ENCODE peak calls at places on chromosomes 7 and 10, in eight cellular contexts. Z is astrocyte of the spinal cord, J is fibroblast of lung, O is body of pancreas, C is fibroblast of pulmonary artery, T is right lobe of liver, N is PC-9, D is pancreas. W is an unnamed sample.

GRCh38 chr7:66176914-66177313 is 28.2 kb upstream of the TPST1 start:
- DNase-seq in Z (no peak), J (peak; percentile 16), O (no peak), C (no peak), T (peak; percentile 78), N (no peak), D (no peak), W (no peak)

GRCh38 chr7:137074386-137075030 is 206.1 kb downstream of the CHRM2 start:
- DNase-seq in Z (peak; percentile 34), J (peak; percentile 64), O (no peak), C (peak; percentile 53), T (no peak), N (no peak), D (no peak), W (peak; percentile 16)

GRCh38 chr7:95479992-95480624 is 5.6 kb upstream of the ASB4 start:
- DNase-seq in Z (no peak), J (no peak), O (no peak), C (no peak), T (no peak), N (no peak), D (no peak), W (no peak)

GRCh38 chr10:95456486-95456885 is 104.7 kb downstream of the SORBS1 start:
- DNase-seq in Z (no peak), J (no peak), O (no peak), C (no peak), T (no peak), N (no peak), D (no peak), W (peak; percentile 57)

GRCh38 chr7:141544831-141545230 is 6.4 kb upstream of the AGK start:
- DNase-seq in Z (no peak), J (no peak), O (no peak), C (no peak), T (no peak), N (no peak), D (no peak), W (no peak)

GRCh38 chr10:8403711-8404371 is 349.4 kb downstream of the GATA3 start:
- DNase-seq in Z (no peak), J (no peak), O (no peak), C (no peak), T (no peak), N (no peak), D (no peak), W (no peak)

GRCh38 chr7:24756989-24757798 is at the start of gene GSDME:
- DNase-seq in Z (peak; percentile 67), J (peak; percentile 71), O (peak; percentile 47), C (peak; percentile 72), T (peak; percentile 85), N (no peak), D (peak; percentile 43), W (peak; percentile 77)

GRCh38 chr7:46029111-46029704 is 108.1 kb upstream of the IGFBP3 start:
- DNase-seq in Z (no peak), J (no peak), O (no peak), C (no peak), T (no peak), N (no peak), D (no peak), W (no peak)

GRCh38 chr7:126801738-126802137 is 451.0 kb downstream of the GRM8 start:
- DNase-seq in Z (no peak), J (no peak), O (no peak), C (no peak), T (no peak), N (no peak), D (no peak), W (no peak)

GRCh38 chr7:151863386-151864079 is 13.4 kb downstream of the PRKAG2 start:
- DNase-seq in Z (no peak), J (no peak), O (peak; percentile 49), C (no peak), T (peak; percentile 43), N (no peak), D (no peak), W (no peak)

GRCh38 chr10:124719213-124719851 is 24.8 kb downstream of the FAM53B start:
- DNase-seq in Z (peak; percentile 53), J (peak; percentile 59), O (peak; percentile 79), C (peak; percentile 90), T (peak; percentile 59), N (peak; percentile 77), D (no peak), W (peak; percentile 84)

GRCh38 chr10:96719850-96720421 is 378 bp downstream of the PIK3AP1 start:
- DNase-seq in Z (no peak), J (no peak), O (peak; percentile 86), C (no peak), T (peak; percentile 87), N (no peak), D (peak; percentile 74), W (no peak)

GRCh38 chr7:106775552-106775936 is 89.5 kb upstream of the PIK3CG start:
- DNase-seq in Z (peak; percentile 85), J (peak; percentile 75), O (no peak), C (peak; percentile 68), T (no peak), N (peak; percentile 75), D (no peak), W (peak; percentile 80)

GRCh38 chr7:519974-520458 is 370 bp upstream of the PDGFA start:
- DNase-seq in Z (peak; percentile 60), J (peak; percentile 45), O (peak; percentile 69), C (peak; percentile 65), T (no peak), N (no peak), D (peak; percentile 72), W (peak; percentile 63)

GRCh38 chr10:126425473-126426065 is 37.3 kb upstream of the ADAM12 start:
- DNase-seq in Z (peak; percentile 22), J (no peak), O (no peak), C (no peak), T (no peak), N (no peak), D (no peak), W (no peak)

GRCh38 chr10:92290076-92290836 is 622 bp downstream of the CPEB3 start:
- DNase-seq in Z (peak; percentile 35), J (peak; percentile 43), O (peak; percentile 76), C (peak; percentile 50), T (no peak), N (no peak), D (peak; percentile 59), W (peak; percentile 62)

GRCh38 chr10:114486938-114487814 is 82.9 kb upstream of the AFAP1L2 start:
- DNase-seq in Z (peak; percentile 69), J (peak; percentile 29), O (no peak), C (no peak), T (no peak), N (peak; percentile 45), D (no peak), W (peak; percentile 73)

GRCh38 chr10:127279334-127279774 is 83.0 kb upstream of the INSYN2A start:
- DNase-seq in Z (no peak), J (no peak), O (no peak), C (no peak), T (no peak), N (no peak), D (no peak), W (no peak)

GRCh38 chr7:151025924-151026671 is 1.8 kb upstream of the ATG9B start:
- DNase-seq in Z (peak; percentile 18), J (no peak), O (no peak), C (no peak), T (no peak), N (peak; percentile 98), D (no peak), W (peak; percentile 88)

GRCh38 chr7:148501707-148502139 is 88.8 kb upstream of the C7orf33 start:
- DNase-seq in Z (peak; percentile 11), J (no peak), O (peak; percentile 4), C (peak; percentile 12), T (no peak), N (no peak), D (no peak), W (peak; percentile 52)
- H3K4me3 ChIP-seq in Z (no peak overlapping the region), J (no peak overlapping the region), O (no peak overlapping the region), C (no peak overlapping the region), T (no peak overlapping the region), N (no peak overlapping the region), D (peak overlapping the region; percentile 15), W (peak overlapping the region; percentile 27)

GRCh38 chr7:37916673-37917660 is at the start of gene SFRP4:
- DNase-seq in Z (peak; percentile 88), J (peak; percentile 58), O (peak; percentile 73), C (peak; percentile 68), T (peak; percentile 60), N (peak; percentile 43), D (peak; percentile 70), W (peak; percentile 36)

GRCh38 chr7:37920619-37921339 is at the start of gene EPDR1:
- DNase-seq in Z (no peak), J (no peak), O (peak; percentile 87), C (no peak), T (peak; percentile 82), N (peak; percentile 49), D (peak; percentile 74), W (peak; percentile 8)

GRCh38 chr7:37916017-37916672 is 472 bp downstream of the SFRP4 start:
- DNase-seq in Z (no peak), J (peak; percentile 2), O (peak; percentile 30), C (no peak), T (peak; percentile 55), N (no peak), D (peak; percentile 10), W (no peak)

GRCh38 chr7:37920305-37920618 is 178 bp upstream of the EPDR1 start:
- DNase-seq in Z (no peak), J (no peak), O (no peak), C (no peak), T (no peak), N (no peak), D (no peak), W (no peak)

GRCh38 chr7:37918526-37918925 is 1.9 kb upstream of the SFRP4 start:
- DNase-seq in Z (no peak), J (no peak), O (no peak), C (no peak), T (no peak), N (no peak), D (no peak), W (no peak)
- TF ChIP-seq CTCF in Z (peak; percentile 26), J (no peak), O (no peak), C (no peak), T (no peak), N (peak; percentile 27), D (no peak), W (no peak)

GRCh38 chr10:133377818-133378250 is 1.2 kb upstream of the PAOX start:
- DNase-seq in Z (no peak), J (no peak), O (no peak), C (no peak), T (peak; percentile 49), N (no peak), D (no peak), W (no peak)
- H3K4me3 ChIP-seq in Z (peak overlapping the region; percentile 63), J (peak overlapping the region; percentile 79), O (peak overlapping the region; percentile 59), C (peak overlapping the region; percentile 67), T (peak overlapping the region; percentile 65), N (peak overlapping the region; percentile 64), D (peak overlapping the region; percentile 88), W (peak overlapping the region; percentile 63)

GRCh38 chr7:1734331-1734730 is 64.3 kb downstream of the ELFN1 start:
- DNase-seq in Z (no peak), J (no peak), O (no peak), C (no peak), T (no peak), N (no peak), D (no peak), W (no peak)

GRCh38 chr7:1732072-1732471 is 62.0 kb downstream of the ELFN1 start:
- DNase-seq in Z (no peak), J (no peak), O (no peak), C (no peak), T (no peak), N (no peak), D (no peak), W (no peak)

GRCh38 chr7:1733908-1734252 is 63.8 kb downstream of the ELFN1 start:
- DNase-seq in Z (no peak), J (no peak), O (no peak), C (no peak), T (no peak), N (no peak), D (no peak), W (no peak)

GRCh38 chr7:1735262-1735661 is 65.2 kb downstream of the ELFN1 start:
- DNase-seq in Z (no peak), J (no peak), O (no peak), C (no peak), T (no peak), N (no peak), D (no peak), W (no peak)

GRCh38 chr7:1733206-1733907 is 63.3 kb downstream of the ELFN1 start:
- DNase-seq in Z (no peak), J (no peak), O (no peak), C (no peak), T (no peak), N (no peak), D (no peak), W (no peak)
- TF ChIP-seq CTCF in Z (no peak), J (no peak), O (no peak), C (no peak), T (no peak), N (no peak), D (no peak), W (no peak)